ENCODE peak calls at places on chromosome 3, in eight cellular contexts. One of them, this sample, is unnamed.

GRCh38 chr3:143658869-143659268 is 189.4 kb downstream of the SLC9A9 start:
- DNase-seq in HuH-7.5: no peak
- DNase-seq in stimulated activated CD4-positive, alpha-beta T cell treated with anti-CD3 and anti-CD28 coated beads, Interleukin-15, amount 100 ng/mL, for 24 hours: no peak
- DNase-seq in pons: no peak
- DNase-seq in HT1080: no peak
- DNase-seq in CD4-positive, CD25-positive, alpha-beta regulatory T cell: no peak
- DNase-seq in natural killer cell: no peak
- DNase-seq in CD8-positive, alpha-beta memory T cell: no peak
- DNase-seq in this sample: no peak

GRCh38 chr3:27824312-27825200 is 102.4 kb upstream of the EOMES start:
- DNase-seq in natural killer cell: no peak
- DNase-seq in CD4-positive, CD25-positive, alpha-beta regulatory T cell: no peak
- DNase-seq in CD8-positive, alpha-beta memory T cell: no peak
- DNase-seq in HT1080: no peak
- DNase-seq in stimulated activated CD4-positive, alpha-beta T cell treated with anti-CD3 and anti-CD28 coated beads, Interleukin-15, amount 100 ng/mL, for 24 hours: no peak
- DNase-seq in HuH-7.5: no peak
- DNase-seq in pons: no peak
- DNase-seq in this sample: no peak

GRCh38 chr3:182739619-182740018 is 53.7 kb upstream of the ATP11B start:
- DNase-seq in HuH-7.5: no peak
- DNase-seq in stimulated activated CD4-positive, alpha-beta T cell treated with anti-CD3 and anti-CD28 coated beads, Interleukin-15, amount 100 ng/mL, for 24 hours: no peak
- DNase-seq in HT1080: no peak
- DNase-seq in natural killer cell: no peak
- DNase-seq in pons: no peak
- DNase-seq in CD8-positive, alpha-beta memory T cell: no peak
- DNase-seq in CD4-positive, CD25-positive, alpha-beta regulatory T cell: no peak
- DNase-seq in this sample: no peak

GRCh38 chr3:50612234-50612972 is 829 bp upstream of the CISH start:
- DNase-seq in stimulated activated CD4-positive, alpha-beta T cell treated with anti-CD3 and anti-CD28 coated beads, Interleukin-15, amount 100 ng/mL, for 24 hours: no peak
- DNase-seq in CD8-positive, alpha-beta memory T cell: no peak
- DNase-seq in natural killer cell: no peak
- DNase-seq in HuH-7.5: no peak
- DNase-seq in pons: no peak
- DNase-seq in CD4-positive, CD25-positive, alpha-beta regulatory T cell: no peak
- DNase-seq in HT1080: no peak
- DNase-seq in this sample: no peak

GRCh38 chr3:47005212-47006144 is 26.0 kb downstream of the NBEAL2 start:
- DNase-seq in natural killer cell: peak; percentile 13
- DNase-seq in CD4-positive, CD25-positive, alpha-beta regulatory T cell: no peak
- DNase-seq in pons: no peak
- DNase-seq in HT1080: no peak
- DNase-seq in stimulated activated CD4-positive, alpha-beta T cell treated with anti-CD3 and anti-CD28 coated beads, Interleukin-15, amount 100 ng/mL, for 24 hours: no peak
- DNase-seq in CD8-positive, alpha-beta memory T cell: peak; percentile 47
- DNase-seq in HuH-7.5: peak; percentile 4
- DNase-seq in this sample: no peak

GRCh38 chr3:127115691-127116351 is 77.1 kb upstream of the PRR23E start:
- DNase-seq in pons: no peak
- DNase-seq in stimulated activated CD4-positive, alpha-beta T cell treated with anti-CD3 and anti-CD28 coated beads, Interleukin-15, amount 100 ng/mL, for 24 hours: no peak
- DNase-seq in HT1080: no peak
- DNase-seq in CD8-positive, alpha-beta memory T cell: no peak
- DNase-seq in natural killer cell: no peak
- DNase-seq in HuH-7.5: peak; percentile 28
- DNase-seq in CD4-positive, CD25-positive, alpha-beta regulatory T cell: no peak
- DNase-seq in this sample: peak; percentile 45

GRCh38 chr3:129313415-129313982 is 34.8 kb downstream of the HMCES start:
- DNase-seq in HuH-7.5: no peak
- DNase-seq in HT1080: no peak
- DNase-seq in pons: no peak
- DNase-seq in natural killer cell: no peak
- DNase-seq in CD8-positive, alpha-beta memory T cell: no peak
- DNase-seq in CD4-positive, CD25-positive, alpha-beta regulatory T cell: peak; percentile 36
- DNase-seq in stimulated activated CD4-positive, alpha-beta T cell treated with anti-CD3 and anti-CD28 coated beads, Interleukin-15, amount 100 ng/mL, for 24 hours: peak; percentile 23
- DNase-seq in this sample: peak; percentile 69

GRCh38 chr3:100269410-100270217 is 8.8 kb downstream of the TBC1D23 start:
- DNase-seq in natural killer cell: no peak
- DNase-seq in HT1080: peak; percentile 97
- DNase-seq in CD4-positive, CD25-positive, alpha-beta regulatory T cell: no peak
- DNase-seq in CD8-positive, alpha-beta memory T cell: no peak
- DNase-seq in HuH-7.5: no peak
- DNase-seq in stimulated activated CD4-positive, alpha-beta T cell treated with anti-CD3 and anti-CD28 coated beads, Interleukin-15, amount 100 ng/mL, for 24 hours: peak; percentile 42
- DNase-seq in pons: no peak
- DNase-seq in this sample: no peak

GRCh38 chr3:70982700-70983140 is 600.8 kb downstream of the FOXP1 start:
- DNase-seq in CD8-positive, alpha-beta memory T cell: no peak
- DNase-seq in pons: peak; percentile 78
- DNase-seq in HT1080: peak; percentile 82
- DNase-seq in stimulated activated CD4-positive, alpha-beta T cell treated with anti-CD3 and anti-CD28 coated beads, Interleukin-15, amount 100 ng/mL, for 24 hours: peak; percentile 31
- DNase-seq in HuH-7.5: no peak
- DNase-seq in natural killer cell: no peak
- DNase-seq in CD4-positive, CD25-positive, alpha-beta regulatory T cell: peak; percentile 54
- DNase-seq in this sample: peak; percentile 69

GRCh38 chr3:49799761-49800160 is at the start of gene CDHR4:
- DNase-seq in CD8-positive, alpha-beta memory T cell: no peak
- DNase-seq in HT1080: peak; percentile 59
- DNase-seq in HuH-7.5: peak; percentile 58
- DNase-seq in natural killer cell: no peak
- DNase-seq in stimulated activated CD4-positive, alpha-beta T cell treated with anti-CD3 and anti-CD28 coated beads, Interleukin-15, amount 100 ng/mL, for 24 hours: no peak
- DNase-seq in CD4-positive, CD25-positive, alpha-beta regulatory T cell: no peak
- DNase-seq in pons: no peak
- DNase-seq in this sample: no peak

GRCh38 chr3:10234526-10235230 is 13.6 kb upstream of the TATDN2 start:
- DNase-seq in stimulated activated CD4-positive, alpha-beta T cell treated with anti-CD3 and anti-CD28 coated beads, Interleukin-15, amount 100 ng/mL, for 24 hours: no peak
- DNase-seq in HuH-7.5: no peak
- DNase-seq in CD4-positive, CD25-positive, alpha-beta regulatory T cell: no peak
- DNase-seq in pons: no peak
- DNase-seq in HT1080: no peak
- DNase-seq in CD8-positive, alpha-beta memory T cell: no peak
- DNase-seq in natural killer cell: no peak
- DNase-seq in this sample: no peak

GRCh38 chr3:63800097-63800496 is 19.0 kb upstream of the C3orf49 start:
- DNase-seq in CD4-positive, CD25-positive, alpha-beta regulatory T cell: no peak
- DNase-seq in natural killer cell: no peak
- DNase-seq in stimulated activated CD4-positive, alpha-beta T cell treated with anti-CD3 and anti-CD28 coated beads, Interleukin-15, amount 100 ng/mL, for 24 hours: no peak
- DNase-seq in HT1080: no peak
- DNase-seq in CD8-positive, alpha-beta memory T cell: no peak
- DNase-seq in pons: no peak
- DNase-seq in HuH-7.5: no peak
- DNase-seq in this sample: no peak

GRCh38 chr3:32276279-32276841 is 37.9 kb downstream of the CMTM8 start:
- DNase-seq in CD4-positive, CD25-positive, alpha-beta regulatory T cell: no peak
- DNase-seq in natural killer cell: no peak
- DNase-seq in pons: no peak
- DNase-seq in HuH-7.5: no peak
- DNase-seq in stimulated activated CD4-positive, alpha-beta T cell treated with anti-CD3 and anti-CD28 coated beads, Interleukin-15, amount 100 ng/mL, for 24 hours: no peak
- DNase-seq in HT1080: no peak
- DNase-seq in CD8-positive, alpha-beta memory T cell: no peak
- DNase-seq in this sample: no peak